ENCODE peak calls at places on chromosome 18, in six cellular contexts. F is A549, T is heart left ventricle, U is tibial nerve, S is HCT116, P is breast epithelium. O is an unnamed sample.

GRCh38 chr18:24734058-24734457 is 273.6 kb downstream of the HRH4 start:
- DNase-seq in T (no peak), P (no peak), F (peak; percentile 17), S (no peak), U (no peak), O (no peak)

GRCh38 chr18:73749304-73749703 is 398.3 kb downstream of the FBXO15 start:
- DNase-seq in S (no peak), P (no peak), F (no peak), T (no peak), U (no peak), O (no peak)

GRCh38 chr18:2547477-2548087 is 23.7 kb downstream of the METTL4 start:
- DNase-seq in F (peak; percentile 47), S (peak; percentile 22), U (no peak), P (no peak), T (no peak), O (no peak)

GRCh38 chr18:35084494-35085449 is 43.6 kb downstream of the MAPRE2 start:
- DNase-seq in P (no peak), U (no peak), S (no peak), T (no peak), F (no peak), O (no peak)

GRCh38 chr18:47731276-47731675 is 199.2 kb downstream of the SMAD2 start:
- DNase-seq in S (no peak), T (no peak), F (no peak), P (no peak), U (no peak), O (no peak)

GRCh38 chr18:28050561-28050960 is 126.4 kb downstream of the CDH2 start:
- DNase-seq in U (no peak), S (no peak), P (no peak), T (no peak), F (no peak), O (no peak)

GRCh38 chr18:52228158-52228557 is 111.8 kb upstream of the DCC start:
- DNase-seq in P (no peak), F (no peak), S (no peak), T (no peak), U (no peak), O (no peak)

GRCh38 chr18:8354304-8354703 is 254.9 kb upstream of the RAB12 start:
- DNase-seq in U (no peak), P (no peak), S (no peak), T (no peak), F (no peak), O (no peak)

GRCh38 chr18:48410095-48410920 is 1.1 kb upstream of the ZBTB7C start:
- DNase-seq in P (peak; percentile 89), U (peak; percentile 86), T (peak; percentile 91), S (peak; percentile 67), F (peak; percentile 80), O (peak; percentile 84)

GRCh38 chr18:49227456-49227855 is 233.0 kb downstream of the DYM start:
- DNase-seq in S (no peak), P (no peak), T (no peak), F (no peak), U (no peak), O (no peak)

GRCh38 chr18:60372598-60372997 is at the start of gene MC4R:
- DNase-seq in F (peak; percentile 29), U (no peak), T (peak; percentile 20), P (no peak), S (peak; percentile 48), O (no peak)

GRCh38 chr18:41128126-41128525 is 826.9 kb upstream of the PIK3C3 start:
- DNase-seq in S (no peak), P (no peak), F (no peak), T (no peak), U (no peak), O (no peak)

GRCh38 chr18:4130734-4131719 is 324.1 kb downstream of the DLGAP1 start:
- DNase-seq in P (no peak), T (no peak), F (no peak), U (no peak), S (no peak), O (no peak)

GRCh38 chr18:8288447-8289213 is 320.6 kb upstream of the RAB12 start:
- DNase-seq in S (no peak), P (no peak), U (no peak), T (peak; percentile 28), F (no peak), O (no peak)

GRCh38 chr18:62637807-62638687 is 77.3 kb upstream of the PHLPP1 start:
- DNase-seq in U (no peak), F (peak; percentile 31), T (no peak), P (no peak), S (peak; percentile 44), O (no peak)

GRCh38 chr18:63997606-63998005 is 27.7 kb downstream of the SERPINB8 start:
- DNase-seq in S (no peak), U (no peak), P (no peak), T (no peak), F (no peak), O (no peak)

GRCh38 chr18:13376298-13376840 is 157.8 kb downstream of the LDLRAD4 start:
- DNase-seq in U (no peak), F (no peak), P (no peak), T (no peak), S (no peak), O (no peak)

GRCh38 chr18:46373787-46374186 is 269.6 kb downstream of the HAUS1 start:
- DNase-seq in S (no peak), P (no peak), T (no peak), F (no peak), U (no peak), O (no peak)

GRCh38 chr18:53422896-53423295 is 801.6 kb downstream of the MBD2 start:
- DNase-seq in P (no peak), F (no peak), U (no peak), S (no peak), T (no peak), O (no peak)

GRCh38 chr18:23593720-23594119 is 7.4 kb upstream of the NPC1 start:
- DNase-seq in S (no peak), U (no peak), P (no peak), F (peak; percentile 72), T (no peak), O (no peak)

GRCh38 chr18:39788395-39788794 is 2166.6 kb upstream of the PIK3C3 start:
- DNase-seq in P (no peak), T (no peak), U (no peak), F (no peak), S (no peak), O (no peak)
- TF ChIP-seq POLR2A in P (no peak), T (no peak), U (no peak), F (no peak), S (no peak), O (no peak)

DNA sequence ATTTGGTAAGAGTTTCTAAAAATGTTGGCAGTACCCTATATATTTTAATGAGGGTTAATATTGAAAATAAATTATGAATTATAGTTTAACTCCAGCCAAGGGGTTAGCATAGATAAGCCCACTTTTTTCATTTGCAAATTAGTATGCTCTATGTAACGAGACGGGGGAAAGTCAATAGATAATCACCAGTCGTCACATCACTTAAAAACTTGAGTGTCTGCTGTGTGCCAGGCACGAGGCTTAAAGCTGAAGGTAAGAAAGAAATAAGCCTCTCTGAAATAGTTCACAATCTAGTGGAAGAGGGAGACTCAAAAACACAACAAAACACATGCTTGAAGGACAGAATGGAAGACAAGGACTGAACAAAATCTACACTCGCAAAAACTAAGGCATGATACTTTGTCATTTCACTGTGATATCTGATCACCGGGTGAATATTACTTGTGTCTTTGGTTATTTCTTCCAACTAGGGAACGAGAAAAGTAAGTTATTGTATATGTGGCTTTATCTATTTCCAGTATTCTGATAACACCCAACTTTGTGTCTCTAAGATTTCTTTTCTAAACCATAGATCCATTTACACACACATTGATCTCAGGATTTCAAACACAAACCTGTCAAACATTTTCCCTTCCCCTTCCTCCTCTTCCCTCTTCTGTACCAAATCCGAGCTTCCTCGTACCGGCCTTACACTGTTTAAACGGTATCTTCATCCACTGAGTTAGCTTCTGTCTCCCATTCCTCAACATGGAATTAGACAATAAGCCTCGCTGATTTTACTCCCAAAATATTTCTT is 199.1 kb downstream of the PIEZO2 start:
- DNase-seq in U (no peak), T (no peak), S (no peak), F (no peak), P (no peak), O (no peak)
- TF ChIP-seq POLR2A in U (no peak), T (no peak), S (no peak), F (no peak), P (no peak), O (no peak)

DNA sequence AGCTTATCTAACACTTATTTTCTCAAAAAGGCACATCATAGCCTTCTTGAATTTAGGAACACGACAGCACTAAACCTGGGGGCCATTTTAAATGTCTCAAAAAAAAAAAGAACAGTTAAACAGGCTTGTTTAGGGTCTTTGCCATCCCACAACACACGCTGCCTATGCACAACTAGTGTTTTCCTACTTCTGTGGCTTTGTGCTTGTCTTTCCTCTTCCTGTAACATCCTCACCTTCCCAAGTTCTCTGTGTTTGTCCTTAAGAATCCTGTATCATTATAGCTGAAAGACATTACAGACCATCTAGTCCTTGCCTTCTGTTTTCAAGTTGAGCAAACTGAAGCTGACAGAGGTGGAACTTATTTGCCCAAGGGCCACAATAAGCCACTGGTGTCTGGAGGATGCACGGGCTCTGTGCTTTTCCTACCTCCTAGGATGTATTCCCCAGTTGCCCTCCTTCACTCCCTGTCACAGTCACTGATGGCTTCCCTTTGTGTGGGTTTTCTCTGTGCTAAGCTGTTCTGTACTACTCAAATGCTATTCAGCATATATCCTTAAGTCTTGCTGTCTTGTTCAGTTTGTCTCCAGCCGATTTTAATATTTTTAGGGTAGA is 22.6 kb downstream of the SNRPD1 start:
- DNase-seq in P (no peak), U (no peak), T (no peak), F (no peak), S (no peak), O (no peak)
- TF ChIP-seq POLR2A in P (no peak), U (no peak), T (no peak), F (no peak), S (no peak), O (no peak)

DNA sequence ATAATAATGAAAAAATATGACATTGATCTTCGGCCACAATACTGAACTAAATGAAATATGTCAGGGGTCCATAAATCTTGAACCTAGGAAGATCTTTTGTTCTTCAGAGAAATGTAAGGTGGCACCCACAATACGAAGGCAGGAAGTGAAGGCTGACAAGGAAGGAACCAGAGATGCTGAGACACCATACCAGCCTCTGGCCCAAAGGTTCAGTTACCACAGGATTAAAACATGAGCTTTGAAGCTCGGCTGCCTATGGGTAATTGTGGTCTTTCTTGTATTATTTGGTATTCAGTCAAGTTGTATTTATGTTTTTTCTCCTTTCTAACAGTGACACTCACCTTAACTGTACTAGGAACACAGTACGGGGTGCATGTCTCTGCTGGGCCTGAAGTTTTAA is 448.8 kb upstream of the SETBP1 start:
- DNase-seq in S (no peak), T (no peak), P (no peak), F (no peak), U (no peak), O (no peak)
- TF ChIP-seq POLR2A in S (no peak), T (no peak), P (no peak), F (no peak), U (no peak), O (no peak)

GRCh38 chr18:657311-657997 is at the start of gene TYMS:
- DNase-seq in P (no peak), U (no peak), S (peak; percentile 63), T (peak; percentile 29), F (peak; percentile 85), O (no peak)
- TF ChIP-seq POLR2A in P (no peak), U (no peak), S (peak; percentile 57), T (no peak), F (no peak), O (no peak)

GRCh38 chr18:5237723-5238370 is 40.8 kb upstream of the AKAIN1 start:
- DNase-seq in S (no peak), P (peak; percentile 73), F (peak; percentile 89), U (peak; percentile 74), T (peak; percentile 91), O (peak; percentile 82)
- TF ChIP-seq POLR2A in S (no peak), P (peak; percentile 63), F (peak; percentile 82), U (peak; percentile 67), T (peak; percentile 75), O (peak; percentile 76)

GRCh38 chr18:10951631-10952544 is 197.5 kb downstream of the PIEZO2 start:
- DNase-seq in F (no peak), T (no peak), U (no peak), P (no peak), S (no peak), O (no peak)
- TF ChIP-seq POLR2A in F (no peak), T (no peak), U (no peak), P (no peak), S (no peak), O (no peak)

O was measured in gastrocnemius medialis.